ENCODE peak calls at places on chromosome 1, in four cellular contexts. G, R, I and C are unnamed samples.

GRCh38 chr1:168945870-168946269 is 160.6 kb upstream of the ATP1B1 start:
- DNase-seq in G (no peak), I (no peak), R (no peak), C (no peak)

GRCh38 chr1:228939001-228939691 is 203.9 kb downstream of the RHOU start:
- DNase-seq in G (no peak), R (no peak), I (no peak), C (no peak)

GRCh38 chr1:21929951-21930615 is 7.0 kb downstream of the HSPG2 start:
- DNase-seq in G (no peak), R (no peak), I (no peak), C (no peak)

GRCh38 chr1:20057886-20058420 is 12.0 kb upstream of the PLA2G5 start:
- DNase-seq in I (no peak), R (no peak), G (no peak), C (no peak)

GRCh38 chr1:94236021-94236491 is 1.3 kb downstream of the ARHGAP29 start:
- DNase-seq in R (no peak), I (peak), G (no peak), C (no peak)

GRCh38 chr1:235416662-235417049 is 49.4 kb downstream of the TBCE start:
- DNase-seq in G (no peak), R (no peak), I (peak), C (peak)

GRCh38 chr1:32241011-32241763 is 5.8 kb upstream of the FAM167B start:
- DNase-seq in I (peak), G (no peak), R (no peak), C (peak)

GRCh38 chr1:229894535-229894934 is 172.5 kb upstream of the GALNT2 start:
- DNase-seq in R (no peak), I (no peak), G (no peak), C (no peak)

GRCh38 chr1:21124846-21125245 is 51.9 kb downstream of the EIF4G3 start:
- DNase-seq in R (no peak), G (no peak), I (peak), C (peak)